ENCODE peak calls at places on chromosomes 6 and 20, in eight cellular contexts. K, R, C, O, V, E, Y and U are unnamed samples.

GRCh38 chr6:35725081-35725708 is 11.6 kb upstream of the ARMC12 start:
- DNase-seq in K (no peak), R (no peak), C (peak), O (no peak), V (no peak), E (no peak), Y (no peak), U (no peak)

GRCh38 chr20:45014671-45015415 is 48.5 kb downstream of the STK4 start:
- DNase-seq in K (no peak), R (no peak), C (peak), O (no peak), V (no peak), E (no peak), Y (peak), U (peak)

GRCh38 chr6:110652520-110652919 is 162.7 kb downstream of the CDK19 start:
- DNase-seq in K (no peak), R (no peak), C (peak), O (no peak), V (no peak), E (no peak), Y (no peak), U (no peak)

GRCh38 chr6:148175511-148176188 is 167.0 kb upstream of the SASH1 start:
- DNase-seq in K (no peak), R (no peak), C (peak), O (no peak), V (no peak), E (no peak), Y (no peak), U (peak)

GRCh38 chr6:95197590-95197989 is 379.7 kb upstream of the MANEA start:
- DNase-seq in K (no peak), R (no peak), C (no peak), O (no peak), V (no peak), E (no peak), Y (no peak), U (no peak)

GRCh38 chr20:34954905-34955231 is 738 bp downstream of the GSS start:
- DNase-seq in K (peak), R (peak), C (peak), O (peak), V (no peak), E (no peak), Y (peak), U (peak)

GRCh38 chr6:82040405-82041221 is 206.9 kb downstream of the IBTK start:
- DNase-seq in K (peak), R (no peak), C (peak), O (peak), V (no peak), E (peak), Y (peak), U (peak)

GRCh38 chr20:59495894-59496510 is 108.3 kb upstream of the PHACTR3 start:
- DNase-seq in K (peak), R (peak), C (peak), O (peak), V (peak), E (peak), Y (peak), U (peak)

GRCh38 chr6:116210750-116211425 is 43.0 kb downstream of the TSPYL4 start:
- DNase-seq in K (no peak), R (no peak), C (peak), O (no peak), V (peak), E (no peak), Y (peak), U (no peak)

GRCh38 chr6:46998436-46999017 is 43.6 kb downstream of the ADGRF1 start:
- DNase-seq in K (no peak), R (no peak), C (no peak), O (no peak), V (no peak), E (no peak), Y (peak), U (no peak)

GRCh38 chr6:152642578-152643375 is 5.6 kb upstream of the SYNE1 start:
- DNase-seq in K (peak), R (no peak), C (peak), O (peak), V (peak), E (peak), Y (peak), U (peak)

GRCh38 chr6:137705166-137706064 is 161.6 kb upstream of the TNFAIP3 start:
- DNase-seq in K (peak), R (peak), C (peak), O (peak), V (peak), E (peak), Y (peak), U (peak)

GRCh38 chr20:42740191-42740870 is 449.4 kb downstream of the PTPRT start:
- DNase-seq in K (no peak), R (no peak), C (no peak), O (no peak), V (no peak), E (no peak), Y (no peak), U (no peak)

GRCh38 chr20:58010666-58011065 is 217.8 kb downstream of the ANKRD60 start:
- DNase-seq in K (no peak), R (no peak), C (no peak), O (peak), V (peak), E (no peak), Y (no peak), U (no peak)

GRCh38 chr6:101146389-101146788 is 247.1 kb upstream of the GRIK2 start:
- DNase-seq in K (no peak), R (no peak), C (peak), O (no peak), V (no peak), E (no peak), Y (peak), U (peak)

GRCh38 chr6:53616450-53617357 is 48.9 kb downstream of the KLHL31 start:
- DNase-seq in K (no peak), R (no peak), C (no peak), O (no peak), V (no peak), E (no peak), Y (no peak), U (no peak)

GRCh38 chr6:125020385-125020784 is 58.1 kb downstream of the RNF217 start:
- DNase-seq in K (peak), R (no peak), C (peak), O (no peak), V (no peak), E (no peak), Y (no peak), U (peak)

GRCh38 chr6:111724505-111724904 is 118.8 kb upstream of the TRAF3IP2 start:
- DNase-seq in K (no peak), R (no peak), C (no peak), O (no peak), V (no peak), E (no peak), Y (no peak), U (no peak)

GRCh38 chr20:1377341-1377871 is 15.4 kb downstream of the FKBP1A start:
- DNase-seq in K (no peak), R (no peak), C (no peak), O (peak), V (no peak), E (no peak), Y (no peak), U (no peak)

GRCh38 chr6:34106421-34106820 is 39.5 kb downstream of the GRM4 start:
- DNase-seq in K (no peak), R (no peak), C (no peak), O (no peak), V (no peak), E (no peak), Y (no peak), U (no peak)

GRCh38 chr6:24614648-24615047 is 31.3 kb downstream of the KIAA0319 start:
- DNase-seq in K (no peak), R (no peak), C (no peak), O (no peak), V (no peak), E (no peak), Y (no peak), U (no peak)

GRCh38 chr20:63842258-63842657 is 11.2 kb upstream of the ZBTB46 start:
- DNase-seq in K (no peak), R (no peak), C (no peak), O (no peak), V (no peak), E (no peak), Y (no peak), U (no peak)

GRCh38 chr6:124119591-124119990 is 315.9 kb downstream of the NKAIN2 start:
- DNase-seq in K (no peak), R (no peak), C (no peak), O (no peak), V (no peak), E (no peak), Y (no peak), U (no peak)

GRCh38 chr20:48737463-48738093 is 90.2 kb downstream of the PREX1 start:
- DNase-seq in K (no peak), R (no peak), C (no peak), O (no peak), V (no peak), E (no peak), Y (no peak), U (no peak)

GRCh38 chr20:48738094-48738398 is 89.8 kb downstream of the PREX1 start:
- DNase-seq in K (no peak), R (no peak), C (no peak), O (no peak), V (no peak), E (no peak), Y (no peak), U (no peak)

GRCh38 chr20:48740269-48740603 is 87.6 kb downstream of the PREX1 start:
- DNase-seq in K (no peak), R (no peak), C (no peak), O (no peak), V (no peak), E (no peak), Y (no peak), U (no peak)

GRCh38 chr20:48739395-48740268 is 88.2 kb downstream of the PREX1 start:
- DNase-seq in K (no peak), R (no peak), C (peak), O (no peak), V (no peak), E (no peak), Y (no peak), U (no peak)

DNA sequence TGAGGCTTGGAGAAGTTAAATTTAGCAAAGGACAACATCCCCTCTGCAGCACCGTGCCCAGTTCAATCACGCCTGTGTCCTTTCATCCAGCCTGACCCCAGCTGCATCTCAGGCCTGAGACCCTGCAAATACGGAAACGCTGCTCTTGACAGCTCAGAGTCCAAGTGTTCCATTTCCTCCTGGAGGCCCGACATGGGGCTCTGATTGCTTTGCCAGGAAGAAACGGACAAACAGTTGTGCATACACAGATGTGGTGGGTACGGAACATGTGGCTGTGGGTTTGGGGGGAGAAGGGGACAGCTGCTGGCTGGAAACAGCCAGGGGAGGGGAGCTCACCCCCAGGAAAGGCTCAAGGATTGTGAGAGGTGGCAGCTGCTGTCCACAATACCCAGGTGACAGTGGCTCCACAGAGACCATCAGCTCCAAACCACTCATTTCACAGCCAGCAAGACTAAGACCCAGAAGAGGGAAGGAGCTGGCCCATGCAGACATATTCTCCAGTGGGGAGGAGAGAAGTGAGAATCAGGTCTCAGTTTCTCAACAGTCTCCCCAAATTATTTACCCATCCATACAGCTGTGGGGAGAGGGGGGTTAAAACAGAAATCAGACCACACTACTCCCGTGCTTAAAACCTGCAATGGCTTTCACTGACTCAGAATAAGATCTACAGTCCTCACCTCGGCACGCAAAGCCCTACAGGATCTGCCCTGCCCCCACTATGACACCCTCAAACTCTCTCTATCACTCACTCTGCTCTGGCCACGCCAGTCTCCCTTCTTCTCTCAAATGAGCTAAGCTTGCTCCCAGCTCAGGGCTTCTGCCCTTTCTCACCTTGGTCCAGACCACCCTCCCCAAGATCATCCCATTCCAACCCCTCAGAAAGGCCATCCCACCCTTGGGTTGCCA is 89.1 kb downstream of the PREX1 start:
- DNase-seq in K (no peak), R (peak), C (peak), O (no peak), V (no peak), E (no peak), Y (no peak), U (no peak)
- H3K4me3 ChIP-seq in K (no peak), R (no peak), C (no peak), O (no peak), V (no peak), E (no peak), Y (no peak), U (no peak)

GRCh38 chr6:39003488-39003887 is 45.1 kb upstream of the GLP1R start:
- DNase-seq in K (no peak), R (no peak), C (no peak), O (no peak), V (no peak), E (no peak), Y (no peak), U (no peak)

GRCh38 chr6:39007575-39007974 is 41.0 kb upstream of the GLP1R start:
- DNase-seq in K (no peak), R (no peak), C (no peak), O (no peak), V (no peak), E (no peak), Y (no peak), U (no peak)

GRCh38 chr6:39004801-39005200 is 43.8 kb upstream of the GLP1R start:
- DNase-seq in K (no peak), R (no peak), C (no peak), O (no peak), V (no peak), E (no peak), Y (no peak), U (no peak)

GRCh38 chr6:39005774-39006173 is 42.8 kb upstream of the GLP1R start:
- DNase-seq in K (no peak), R (no peak), C (no peak), O (no peak), V (no peak), E (no peak), Y (no peak), U (no peak)

GRCh38 chr6:39003072-39003471 is 45.5 kb upstream of the GLP1R start:
- DNase-seq in K (peak), R (no peak), C (no peak), O (no peak), V (no peak), E (no peak), Y (no peak), U (no peak)
- TF ChIP-seq CTCF in K (peak), R (no peak), C (no peak), O (no peak), V (no peak), E (peak), Y (peak), U (peak)

DNA sequence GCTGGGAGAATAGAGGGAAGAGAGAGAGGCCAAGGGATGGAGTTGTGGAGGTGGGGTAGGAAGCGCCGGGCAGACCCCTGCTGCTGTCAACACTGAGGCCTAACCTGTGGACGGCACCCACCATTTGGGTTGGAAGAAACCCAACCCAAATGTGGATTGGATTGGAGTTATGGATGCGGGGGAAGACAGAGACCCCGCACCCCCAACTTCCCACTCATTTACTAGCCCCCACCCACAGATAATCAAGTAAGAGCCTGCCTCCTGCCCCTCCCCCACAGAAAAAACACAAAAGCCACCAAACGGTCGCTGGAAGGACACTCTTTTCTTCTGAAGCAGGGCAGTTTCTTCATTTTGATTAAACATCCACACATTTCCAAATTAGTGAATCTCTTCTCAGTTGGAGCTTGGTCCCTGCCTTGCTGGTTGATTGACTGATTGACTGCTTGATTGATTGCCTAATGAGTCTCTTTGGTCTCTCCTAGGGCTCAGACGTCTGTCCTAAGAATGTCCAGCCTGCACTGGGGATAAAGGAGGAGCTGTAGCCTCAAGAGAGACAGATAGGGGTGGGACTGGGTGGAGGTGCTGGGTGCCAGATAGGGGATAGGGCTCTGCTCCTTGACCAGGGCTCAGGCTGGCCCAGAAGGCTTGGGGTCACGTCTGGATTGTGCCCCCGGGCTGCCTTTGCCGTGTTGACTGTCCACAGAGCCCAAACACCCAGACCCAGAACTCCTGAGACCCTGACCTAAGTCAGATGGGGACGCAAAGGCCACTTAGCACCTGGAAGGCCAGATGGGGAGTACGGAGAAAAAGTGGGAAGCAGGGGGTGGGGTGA is 74.9 kb upstream of the FOXP4 start:
- DNase-seq in K (no peak), R (no peak), C (no peak), O (no peak), V (no peak), E (no peak), Y (no peak), U (no peak)
- H3K4me3 ChIP-seq in K (peak), R (no peak), C (no peak), O (no peak), V (no peak), E (peak), Y (no peak), U (no peak)

GRCh38 chr6:686528-686927 is 6.4 kb downstream of the EXOC2 start:
- DNase-seq in K (peak), R (no peak), C (peak), O (no peak), V (no peak), E (no peak), Y (no peak), U (peak)
- TF ChIP-seq CTCF in K (peak), R (no peak), C (peak), O (no peak), V (no peak), E (peak), Y (peak), U (peak)

GRCh38 chr6:156954191-156954590 is 177.0 kb downstream of the ARID1B start:
- DNase-seq in K (no peak), R (no peak), C (peak), O (no peak), V (no peak), E (no peak), Y (no peak), U (no peak)
- H3K4me3 ChIP-seq in K (no peak), R (no peak), C (no peak), O (no peak), V (no peak), E (no peak), Y (no peak), U (no peak)

DNA sequence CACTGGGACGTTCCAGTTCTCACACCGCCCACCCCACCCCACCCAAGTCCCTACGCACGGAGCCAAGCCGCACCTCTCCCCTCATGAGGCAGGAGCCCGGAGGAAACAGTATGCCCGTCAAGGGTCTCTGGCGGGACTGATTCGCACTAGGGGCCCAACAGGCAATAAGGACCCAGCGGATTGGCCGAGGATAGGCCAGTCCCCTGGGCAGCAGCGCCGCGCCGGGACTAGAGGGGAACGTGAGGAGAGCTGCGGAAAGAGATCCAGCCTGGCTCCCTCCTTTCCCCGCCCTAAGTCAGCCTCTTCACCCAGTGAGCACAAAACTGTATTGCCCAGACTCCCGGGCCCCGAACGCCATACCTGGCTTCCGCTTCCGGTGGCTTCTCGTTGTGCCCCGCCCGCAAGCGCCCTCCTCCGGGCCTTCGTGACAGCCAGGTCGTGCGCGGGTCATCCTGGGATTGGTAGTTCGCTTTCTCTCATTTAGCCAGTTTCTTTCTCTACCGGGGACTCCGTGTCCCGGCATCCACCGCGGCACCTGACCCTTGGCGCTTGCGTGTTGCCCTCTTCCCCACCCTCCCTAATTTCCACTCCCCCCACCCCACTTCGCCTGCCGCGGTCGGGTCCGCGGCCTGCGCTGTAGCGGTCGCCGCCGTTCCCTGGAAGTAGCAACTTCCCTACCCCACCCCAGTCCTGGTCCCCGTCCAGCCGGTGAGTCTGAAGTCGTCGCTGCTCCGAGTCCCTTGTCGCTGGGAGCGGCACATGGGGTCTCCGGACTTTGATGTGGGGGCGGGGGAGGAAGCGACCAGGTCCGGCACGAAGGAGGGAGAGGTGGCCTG is at the start of gene CSNK2B:
- DNase-seq in K (peak), R (peak), C (peak), O (peak), V (peak), E (peak), Y (peak), U (peak)
- TF ChIP-seq CTCF in K (no peak), R (no peak), C (no peak), O (peak), V (no peak), E (no peak), Y (no peak), U (no peak)

GRCh38 chr20:7650081-7650480 is 290.2 kb downstream of the HAO1 start:
- DNase-seq in K (no peak), R (no peak), C (no peak), O (no peak), V (no peak), E (no peak), Y (no peak), U (no peak)
- H3K4me3 ChIP-seq in K (no peak), R (no peak), C (no peak), O (no peak), V (no peak), E (no peak), Y (no peak), U (no peak)

GRCh38 chr6:71486466-71486865 is 197.9 kb downstream of the OGFRL1 start:
- DNase-seq in K (no peak), R (no peak), C (peak), O (no peak), V (no peak), E (no peak), Y (no peak), U (no peak)

GRCh38 chr6:71481801-71482200 is 193.2 kb downstream of the OGFRL1 start:
- DNase-seq in K (no peak), R (no peak), C (no peak), O (no peak), V (no peak), E (no peak), Y (no peak), U (no peak)

GRCh38 chr6:71481021-71481420 is 192.4 kb downstream of the OGFRL1 start:
- DNase-seq in K (no peak), R (no peak), C (peak), O (no peak), V (no peak), E (no peak), Y (no peak), U (no peak)

GRCh38 chr6:71480577-71480976 is 192.0 kb downstream of the OGFRL1 start:
- DNase-seq in K (no peak), R (no peak), C (no peak), O (no peak), V (no peak), E (no peak), Y (no peak), U (no peak)

GRCh38 chr6:71482742-71483141 is 194.1 kb downstream of the OGFRL1 start:
- DNase-seq in K (no peak), R (no peak), C (peak), O (no peak), V (no peak), E (no peak), Y (no peak), U (no peak)
- TF ChIP-seq CTCF in K (no peak), R (no peak), C (peak), O (no peak), V (peak), E (no peak), Y (peak), U (peak)

DNA sequence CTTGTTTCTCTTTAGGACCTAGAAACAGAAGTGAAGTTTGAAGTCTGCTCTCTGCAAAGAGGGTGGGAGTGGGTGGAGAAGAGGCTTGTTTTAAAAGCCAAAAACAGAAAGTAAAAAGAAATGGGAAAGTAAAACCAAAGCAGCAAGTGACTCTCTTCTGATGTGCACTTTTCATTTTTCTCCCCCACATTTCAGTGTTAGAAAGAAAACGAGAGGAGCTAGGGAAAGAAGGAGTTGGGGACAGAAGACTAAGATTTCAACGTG is 1.3 kb downstream of the C6orf141 start:
- DNase-seq in K (no peak), R (no peak), C (no peak), O (no peak), V (no peak), E (no peak), Y (no peak), U (no peak)
- H3K4me3 ChIP-seq in K (peak), R (no peak), C (peak), O (peak), V (peak), E (peak), Y (no peak), U (peak)